ENCODE peak calls at places on chromosomes 12 and 14, in ten cellular contexts. Y, X, M, P, G, W, S, Z, R and V are unnamed samples.

GRCh38 chr12:91513354-91513753 is 330.7 kb upstream of the DCN start:
- DNase-seq in P (no peak), Y (no peak), Z (no peak), G (no peak), M (no peak), S (no peak), W (no peak), X (no peak), R (no peak), V (no peak)

GRCh38 chr12:6963741-6964446 is 6.6 kb downstream of the PHB2 start:
- DNase-seq in S (no peak), X (no peak), Y (no peak), P (no peak), G (peak; percentile 36), W (peak; percentile 76), M (no peak), Z (no peak), R (no peak), V (no peak)

GRCh38 chr12:6691473-6691872 is 2.3 kb upstream of the ZNF384 start:
- DNase-seq in M (no peak), Z (peak; percentile 63), G (no peak), S (no peak), Y (no peak), P (no peak), W (no peak), R (no peak), X (no peak), V (peak; percentile 48)

GRCh38 chr12:107912421-107913004 is 138.0 kb downstream of the ASCL4 start:
- DNase-seq in Z (no peak), X (peak; percentile 81), R (peak; percentile 51), S (peak; percentile 59), Y (no peak), W (peak; percentile 65), M (no peak), P (no peak), G (no peak), V (no peak)

GRCh38 chr12:29983917-29984316 is 200.2 kb upstream of the TMTC1 start:
- DNase-seq in Y (no peak), M (no peak), X (no peak), W (no peak), R (no peak), S (no peak), P (no peak), G (no peak), Z (no peak), V (no peak)

GRCh38 chr14:72049462-72049861 is 117.2 kb downstream of the RGS6 start:
- DNase-seq in Z (no peak), P (no peak), G (no peak), X (no peak), W (no peak), S (no peak), M (no peak), R (no peak), Y (no peak), V (no peak)

GRCh38 chr12:5429741-5430557 is 2.0 kb upstream of the NTF3 start:
- DNase-seq in P (no peak), M (no peak), X (peak; percentile 69), Z (no peak), G (no peak), R (no peak), Y (no peak), W (no peak), S (no peak), V (no peak)

GRCh38 chr12:58067610-58068387 is 126.4 kb downstream of the ATP23 start:
- DNase-seq in W (no peak), X (no peak), S (no peak), M (peak; percentile 5), G (no peak), Y (no peak), R (no peak), P (no peak), Z (peak; percentile 71), V (peak; percentile 70)

GRCh38 chr14:28744126-28744525 is 22.5 kb upstream of the FOXG1 start:
- DNase-seq in W (no peak), R (no peak), S (no peak), X (no peak), Z (no peak), G (no peak), P (no peak), Y (no peak), M (no peak), V (no peak)

GRCh38 chr12:116370004-116370404 is 92.5 kb upstream of the MED13L start:
- DNase-seq in P (no peak), Z (no peak), M (no peak), S (no peak), Y (no peak), G (no peak), X (no peak), W (no peak), R (no peak), V (no peak)

GRCh38 chr12:84910549-84911241 is 1.9 kb downstream of the SLC6A15 start:
- DNase-seq in G (no peak), Z (no peak), X (peak; percentile 61), Y (no peak), P (no peak), R (no peak), W (no peak), M (no peak), S (no peak), V (no peak)

GRCh38 chr12:67509987-67510386 is 138.6 kb upstream of the DYRK2 start:
- DNase-seq in Y (no peak), W (no peak), G (no peak), M (peak; percentile 41), Z (no peak), S (no peak), X (no peak), R (no peak), P (no peak), V (no peak)

GRCh38 chr14:90721619-90722305 is 94.5 kb downstream of the TTC7B start:
- DNase-seq in Y (no peak), X (no peak), W (no peak), Z (no peak), M (no peak), R (no peak), S (no peak), G (no peak), P (no peak), V (no peak)

GRCh38 chr14:84535491-84535890 is 994.5 kb upstream of the FLRT2 start:
- DNase-seq in S (no peak), G (no peak), R (no peak), W (no peak), P (no peak), X (no peak), Y (no peak), M (no peak), Z (no peak), V (no peak)

GRCh38 chr12:117118838-117119591 is 19.8 kb upstream of the TESC start:
- DNase-seq in W (no peak), P (no peak), Z (no peak), G (no peak), M (no peak), R (no peak), Y (peak; percentile 44), X (peak; percentile 89), S (no peak), V (no peak)

GRCh38 chr14:22561661-22562579 is 27.1 kb downstream of the DAD1 start:
- DNase-seq in P (no peak), M (no peak), X (no peak), Y (peak; percentile 60), G (peak; percentile 70), W (no peak), Z (no peak), R (peak; percentile 46), S (peak; percentile 71), V (no peak)

GRCh38 chr14:104935955-104936354 is 11.3 kb downstream of the PLD4 start:
- DNase-seq in R (no peak), P (no peak), G (no peak), Z (no peak), W (no peak), X (no peak), S (no peak), M (no peak), Y (no peak), V (no peak)

GRCh38 chr12:96901175-96901574 is 5.9 kb upstream of the NEDD1 start:
- DNase-seq in Y (no peak), G (no peak), R (no peak), S (no peak), M (no peak), X (no peak), P (no peak), W (no peak), Z (no peak), V (no peak)

GRCh38 chr14:93984987-93985410 is 8.6 kb upstream of the ASB2 start:
- DNase-seq in R (peak; percentile 48), P (no peak), S (peak; percentile 27), X (peak; percentile 65), Z (peak; percentile 92), G (no peak), Y (peak; percentile 77), W (peak; percentile 80), M (peak; percentile 62), V (peak; percentile 71)

GRCh38 chr12:51823875-51824565 is 24.5 kb downstream of the FIGNL2 start:
- DNase-seq in S (no peak), Z (peak; percentile 24), W (no peak), R (peak; percentile 34), X (peak; percentile 80), G (no peak), M (peak; percentile 60), P (no peak), Y (peak; percentile 59), V (peak; percentile 43)
- TF ChIP-seq CTCF in S (peak; percentile 50), Z (peak; percentile 64), W (no peak), R (peak; percentile 46), X (peak; percentile 61), G (peak; percentile 33), M (peak; percentile 76), P (peak; percentile 22), Y (peak; percentile 81), V (peak; percentile 78)

GRCh38 chr12:54037360-54038259 is 4.8 kb downstream of the HOXC5 start:
- DNase-seq in X (no peak), Z (no peak), S (no peak), R (no peak), Y (no peak), W (no peak), M (no peak), G (no peak), P (no peak), V (no peak)
- H3K4me3 ChIP-seq in X (no peak overlapping the region), Z (no peak overlapping the region), S (no peak overlapping the region), R (no peak overlapping the region), Y (no peak overlapping the region), W (no peak overlapping the region), M (no peak overlapping the region), G (no peak overlapping the region), P (no peak overlapping the region), V (no peak overlapping the region)

DNA sequence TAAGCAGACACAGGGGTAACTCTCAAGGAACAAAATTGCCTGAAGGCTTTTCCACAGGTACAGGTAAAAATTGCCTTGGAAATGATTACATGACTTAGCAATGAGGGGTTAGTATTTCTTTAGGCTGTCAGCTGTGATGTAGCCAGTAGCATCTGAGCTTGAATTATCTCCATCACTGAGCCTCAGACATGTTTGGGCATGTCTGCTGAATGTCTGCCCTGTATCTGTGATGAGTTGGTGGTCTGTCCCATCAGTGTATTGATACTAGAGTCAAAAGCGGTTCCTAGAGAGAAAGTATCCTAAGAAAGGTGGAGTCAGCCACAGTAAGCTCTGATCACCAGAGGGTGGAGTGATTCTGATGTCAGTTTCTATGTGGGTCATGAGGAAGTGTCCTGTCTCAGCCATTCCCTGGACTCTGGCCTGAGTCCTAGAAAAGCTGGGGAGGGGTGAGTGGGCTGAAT is 16.2 kb downstream of the AKAP6 start:
- DNase-seq in P (no peak), W (no peak), G (no peak), X (no peak), M (no peak), Z (no peak), Y (no peak), R (peak; percentile 21), S (no peak), V (no peak)
- TF ChIP-seq CTCF in P (no peak), W (no peak), G (no peak), X (no peak), M (no peak), Z (no peak), Y (no peak), R (no peak), S (no peak), V (no peak)

GRCh38 chr14:74296037-74296467 is 6.7 kb downstream of the ABCD4 start:
- DNase-seq in Y (peak; percentile 66), W (no peak), Z (no peak), R (no peak), G (no peak), P (no peak), S (no peak), X (no peak), M (no peak), V (no peak)
- H3K4me3 ChIP-seq in Y (no peak overlapping the region), W (no peak overlapping the region), Z (no peak overlapping the region), R (no peak overlapping the region), G (no peak overlapping the region), P (no peak overlapping the region), S (no peak overlapping the region), X (no peak overlapping the region), M (no peak overlapping the region), V (no peak overlapping the region)